ENCODE peak calls at places on chromosome 22, in four cellular contexts. T is trophoblast cell, O is H1, I is IMR-90. Q is an unnamed sample.

GRCh38 chr22:31639640-31640039 is 22.4 kb downstream of the PISD start:
- DNase-seq in T (no peak), O (no peak), I (no peak), Q (no peak)

GRCh38 chr22:32850591-32851517 is 49.3 kb downstream of the TIMP3 start:
- DNase-seq in T (peak), O (no peak), I (no peak), Q (no peak)

GRCh38 chr22:22890085-22890484 is 2.5 kb downstream of the IGLL5 start:
- DNase-seq in T (no peak), O (no peak), I (no peak), Q (no peak)

GRCh38 chr22:24506802-24507438 is 11.8 kb downstream of the UPB1 start:
- DNase-seq in T (no peak), O (no peak), I (peak), Q (no peak)

GRCh38 chr22:23220485-23221350 is 40.4 kb downstream of the BCR start:
- DNase-seq in T (peak), O (no peak), I (peak), Q (no peak)

GRCh38 chr22:39528080-39528661 is 4.4 kb downstream of the RPS19BP1 start:
- DNase-seq in T (peak), O (no peak), I (no peak), Q (no peak)

GRCh38 chr22:38347944-38348750 is 30.9 kb upstream of the CSNK1E start:
- DNase-seq in T (peak), O (peak), I (peak), Q (no peak)

GRCh38 chr22:33806191-33806590 is 114.1 kb downstream of the LARGE1 start:
- DNase-seq in T (no peak), O (no peak), I (peak), Q (no peak)

GRCh38 chr22:25840162-25840561 is 98.2 kb downstream of the MYO18B start:
- DNase-seq in T (no peak), O (peak), I (no peak), Q (no peak)

GRCh38 chr22:38406617-38407016 is 48.4 kb downstream of the KCNJ4 start:
- DNase-seq in T (no peak), O (no peak), I (peak), Q (no peak)

GRCh38 chr22:24984122-24984521 is 31.6 kb downstream of the KIAA1671 start:
- DNase-seq in T (no peak), O (no peak), I (no peak), Q (no peak)

GRCh38 chr22:27435839-27436581 is 365.5 kb downstream of the MN1 start:
- DNase-seq in T (no peak), O (no peak), I (peak), Q (peak)

GRCh38 chr22:35642305-35642741 is 5.9 kb upstream of the APOL6 start:
- DNase-seq in T (no peak), O (no peak), I (peak), Q (no peak)

GRCh38 chr22:46287873-46288751 is 8.6 kb upstream of the GTSE1 start:
- DNase-seq in T (no peak), O (no peak), I (no peak), Q (no peak)

GRCh38 chr22:27632451-27633295 is 168.9 kb downstream of the MN1 start:
- DNase-seq in T (no peak), O (no peak), I (no peak), Q (no peak)

GRCh38 chr22:24201681-24202590 is 20.6 kb downstream of the SUSD2 start:
- DNase-seq in T (peak), O (no peak), I (peak), Q (no peak)

GRCh38 chr22:44753189-44754042 is 1.0 kb downstream of the ARHGAP8 start:
- DNase-seq in T (peak), O (no peak), I (peak), Q (no peak)

GRCh38 chr22:44750481-44750880 is 1.9 kb upstream of the ARHGAP8 start:
- DNase-seq in T (no peak), O (no peak), I (no peak), Q (no peak)

GRCh38 chr22:44755418-44755817 is 3.0 kb downstream of the ARHGAP8 start:
- DNase-seq in T (no peak), O (no peak), I (no peak), Q (no peak)

GRCh38 chr22:44755000-44755399 is 2.6 kb downstream of the ARHGAP8 start:
- DNase-seq in T (no peak), O (no peak), I (no peak), Q (no peak)

DNA sequence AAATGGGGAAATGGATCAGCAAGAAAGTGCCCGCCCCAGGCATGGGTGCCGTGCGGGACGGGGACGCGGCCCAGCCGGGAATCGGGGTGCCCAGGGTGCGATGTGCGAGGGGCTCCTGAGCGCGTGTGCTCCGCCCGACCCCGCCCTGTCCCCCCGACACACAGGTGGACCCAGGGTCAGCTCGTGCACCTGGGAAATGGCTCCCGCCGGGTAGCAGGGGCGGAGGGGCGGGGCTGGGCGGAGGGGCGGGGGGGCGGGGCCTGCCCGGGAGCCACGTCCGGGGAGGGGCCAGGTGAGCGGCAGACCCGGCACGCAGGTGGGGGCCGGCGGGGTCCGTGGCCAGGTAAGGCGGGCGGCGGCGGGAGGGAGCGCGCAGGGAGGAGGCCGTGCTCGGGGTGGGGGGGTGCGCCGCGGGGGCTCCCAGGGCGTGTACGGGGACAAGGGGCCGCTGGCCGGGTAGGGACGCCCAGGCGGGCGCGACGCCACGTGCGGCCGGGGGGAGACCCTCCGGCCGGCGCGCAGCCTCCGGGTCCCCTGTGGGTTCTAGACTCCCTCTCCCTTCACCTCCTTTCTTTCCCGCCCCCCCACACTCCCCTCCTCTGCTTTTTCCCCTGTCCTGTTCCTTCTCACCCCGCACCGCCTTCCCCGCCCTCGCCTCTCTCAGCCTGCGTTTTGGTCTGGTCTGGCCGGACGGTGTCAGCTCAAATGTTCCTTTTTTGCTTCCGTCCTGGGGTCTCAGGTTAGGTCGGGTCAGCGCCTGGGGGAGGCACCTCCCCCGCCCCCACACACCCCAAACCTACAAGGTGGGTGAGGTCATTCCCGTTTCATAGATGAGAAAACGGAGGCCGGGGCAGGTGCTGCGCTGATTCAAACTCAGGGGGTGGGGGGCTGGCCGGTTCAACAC is at the start of gene ARHGAP8:
- DNase-seq in T (peak), O (peak), I (no peak), Q (no peak)
- H3K14ac ChIP-seq in T (peak), O (no peak), I (no peak), Q (no peak)

GRCh38 chr22:19059481-19060278 is 62.5 kb downstream of the DGCR2 start:
- DNase-seq in T (no peak), O (no peak), I (no peak), Q (no peak)
- H3K14ac ChIP-seq in T (no peak), O (no peak), I (no peak), Q (no peak)

GRCh38 chr22:42786606-42787356 is 66.1 kb upstream of the A4GALT start:
- DNase-seq in T (no peak), O (no peak), I (no peak), Q (no peak)

GRCh38 chr22:42788466-42788865 is 67.8 kb upstream of the A4GALT start:
- DNase-seq in T (no peak), O (no peak), I (no peak), Q (no peak)

GRCh38 chr22:42787357-42787736 is 66.7 kb upstream of the A4GALT start:
- DNase-seq in T (no peak), O (no peak), I (no peak), Q (no peak)

GRCh38 chr22:42788021-42788420 is 67.4 kb upstream of the A4GALT start:
- DNase-seq in T (no peak), O (no peak), I (no peak), Q (no peak)

GRCh38 chr22:42785706-42786499 is 65.2 kb upstream of the A4GALT start:
- DNase-seq in T (no peak), O (no peak), I (no peak), Q (no peak)
- H3K14ac ChIP-seq in T (no peak), O (no peak), I (no peak), Q (no peak)

GRCh38 chr22:48824673-48825651 is 1002.7 kb downstream of the BRD1 start:
- DNase-seq in T (no peak), O (no peak), I (no peak), Q (no peak)
- H3K14ac ChIP-seq in T (no peak), O (no peak), I (no peak), Q (no peak)

DNA sequence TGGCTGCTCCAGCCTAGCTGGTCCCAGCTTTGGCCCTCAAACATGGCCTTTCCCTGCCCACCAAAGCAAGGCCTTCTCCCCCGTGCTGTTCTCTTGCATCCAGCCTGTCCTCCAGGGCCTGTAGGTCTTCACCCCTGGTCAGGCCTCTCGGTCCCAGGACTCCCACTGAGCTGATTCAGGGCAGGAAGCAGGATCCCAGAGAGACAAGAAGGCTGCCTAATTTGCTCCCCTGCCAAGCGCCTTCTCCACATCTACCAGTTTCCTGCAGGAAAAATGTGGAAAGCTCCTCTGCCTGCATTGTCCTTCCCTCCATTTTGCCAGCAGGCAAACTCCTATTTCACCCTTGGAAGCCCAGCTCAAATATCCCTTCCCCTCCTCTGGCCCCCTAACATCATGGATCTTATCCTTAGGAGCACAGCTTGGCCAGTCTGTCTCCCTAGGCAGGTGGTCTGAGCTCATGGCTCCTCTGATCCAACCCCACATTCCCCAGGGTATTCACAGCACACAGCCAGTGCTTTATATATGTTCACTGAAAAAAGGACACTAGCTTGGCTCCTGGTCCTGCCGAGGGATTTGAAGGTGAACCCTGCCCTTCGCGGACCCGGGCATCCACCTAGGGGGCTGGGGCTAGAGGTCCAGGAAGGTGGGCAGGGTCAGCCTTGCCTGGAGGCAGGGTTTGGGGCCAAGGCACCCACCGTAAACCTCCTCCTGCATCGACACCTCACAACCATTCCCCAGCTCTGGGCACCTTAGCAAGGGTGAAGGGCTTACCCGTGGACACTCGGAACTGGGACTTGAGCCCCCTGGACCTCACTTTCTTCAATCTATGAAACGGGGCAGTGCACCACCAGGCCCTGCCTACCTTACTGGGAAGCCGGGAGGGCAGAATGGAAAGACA is 968 bp downstream of the RHBDD3 start:
- DNase-seq in T (no peak), O (no peak), I (peak), Q (no peak)
- H3K14ac ChIP-seq in T (peak), O (no peak), I (peak), Q (no peak)

DNA sequence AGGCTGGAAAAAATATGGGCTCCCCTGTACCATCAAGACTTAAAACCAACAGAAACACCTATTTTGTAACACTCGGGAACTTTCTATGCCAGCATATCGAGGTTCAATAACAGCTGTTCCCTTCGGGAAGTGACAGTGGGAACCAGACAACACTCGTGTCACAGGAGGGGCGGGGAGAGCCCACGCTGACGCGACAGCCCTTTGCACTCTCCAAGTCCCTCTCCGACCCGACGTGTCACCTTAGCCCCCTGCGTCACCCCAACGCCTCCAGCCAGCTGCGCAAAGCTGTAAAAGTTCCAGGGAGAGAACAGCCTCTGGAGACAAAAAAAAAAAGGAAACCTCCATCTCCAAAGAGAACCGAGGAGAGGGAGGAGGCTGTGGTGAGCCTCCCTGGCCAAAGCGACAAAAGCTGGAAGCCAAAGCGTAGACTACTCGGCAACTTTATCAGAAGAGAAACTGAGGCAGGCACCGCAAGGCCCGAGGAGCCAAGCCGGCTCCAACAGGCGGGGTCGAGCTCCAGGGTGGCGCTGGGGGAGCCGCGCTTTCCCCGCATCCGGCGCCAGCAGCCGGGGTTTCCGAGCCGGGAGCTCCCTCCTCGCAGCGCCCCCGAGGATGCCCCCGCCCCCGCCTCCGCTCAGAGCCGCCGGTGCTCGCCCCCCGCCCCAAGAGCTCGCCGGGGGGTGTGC is 751 bp downstream of the ARFGAP3 start:
- DNase-seq in T (peak), O (peak), I (peak), Q (peak)
- H3K14ac ChIP-seq in T (peak), O (no peak), I (peak), Q (no peak)

GRCh38 chr22:50357756-50358155 is 14.6 kb downstream of the PPP6R2 start:
- DNase-seq in T (peak), O (no peak), I (no peak), Q (no peak)
- H3K14ac ChIP-seq in T (no peak), O (no peak), I (no peak), Q (no peak)

GRCh38 chr22:19853879-19854777 is 546 bp downstream of the GNB1L start:
- DNase-seq in T (no peak), O (peak), I (no peak), Q (no peak)
- H3K14ac ChIP-seq in T (peak), O (no peak), I (peak), Q (peak)

DNA sequence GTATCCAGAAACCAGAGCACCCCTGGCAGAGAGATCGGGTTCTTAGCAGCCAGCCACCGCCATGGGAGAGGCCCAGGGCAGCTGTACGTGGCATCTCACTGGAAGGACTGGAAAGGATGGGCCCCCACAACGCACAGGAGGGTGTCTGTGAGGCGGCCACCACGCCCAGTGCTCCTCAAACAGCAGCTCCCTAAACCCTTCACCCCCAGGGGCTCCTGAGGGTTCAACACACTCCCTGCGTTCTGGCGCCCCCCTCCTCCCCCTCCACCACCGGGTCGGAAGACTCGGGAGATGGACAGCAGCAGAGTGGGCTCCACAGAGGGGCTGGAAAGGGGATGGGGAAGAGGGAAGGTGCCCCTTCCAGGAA is 1.1 kb downstream of the MAPK12 start:
- DNase-seq in T (no peak), O (no peak), I (no peak), Q (no peak)
- H3K14ac ChIP-seq in T (no peak), O (no peak), I (peak), Q (no peak)